ENCODE peak calls at places on chromosomes 2 and 18, in five cellular contexts. O, M, S, K and H are unnamed samples. For H3K4me1, the result is how much of the 10 kb centered on the place peaks cover.

GRCh38 chr2:61855178-61855523 is 1.3 kb upstream of the FAM161A start:
- DNase-seq in M (peak), O (no peak), K (no peak), S (peak), H (peak)

GRCh38 chr2:239500915-239501630 is 100.3 kb upstream of the HDAC4 start:
- DNase-seq in K (no peak), S (no peak), O (no peak), M (peak), H (no peak)

GRCh38 chr2:207813221-207813916 is 43.7 kb upstream of the FZD5 start:
- DNase-seq in M (no peak), S (no peak), O (no peak), K (no peak), H (no peak)

GRCh38 chr18:8548186-8548585 is 61.1 kb upstream of the RAB12 start:
- DNase-seq in K (no peak), O (no peak), M (no peak), S (no peak), H (no peak)

GRCh38 chr18:35076556-35076955 is 35.3 kb downstream of the MAPRE2 start:
- DNase-seq in S (no peak), K (no peak), M (no peak), O (no peak), H (no peak)

GRCh38 chr2:176234216-176234615 is 35.0 kb upstream of the MTX2 start:
- DNase-seq in O (no peak), S (no peak), K (no peak), M (no peak), H (no peak)

GRCh38 chr2:226979004-226979403 is 143.2 kb downstream of the RHBDD1 start:
- DNase-seq in S (no peak), O (no peak), K (peak), M (no peak), H (no peak)

GRCh38 chr2:191319181-191319580 is 74.0 kb downstream of the MYO1B start:
- DNase-seq in M (no peak), K (no peak), S (no peak), O (peak), H (no peak)

GRCh38 chr2:228378696-228379425 is 197.4 kb upstream of the SPHKAP start:
- DNase-seq in K (no peak), M (no peak), S (no peak), O (no peak), H (no peak)

GRCh38 chr2:228377533-228377932 is 196.0 kb upstream of the SPHKAP start:
- DNase-seq in K (no peak), O (no peak), M (no peak), S (no peak), H (no peak)

DNA sequence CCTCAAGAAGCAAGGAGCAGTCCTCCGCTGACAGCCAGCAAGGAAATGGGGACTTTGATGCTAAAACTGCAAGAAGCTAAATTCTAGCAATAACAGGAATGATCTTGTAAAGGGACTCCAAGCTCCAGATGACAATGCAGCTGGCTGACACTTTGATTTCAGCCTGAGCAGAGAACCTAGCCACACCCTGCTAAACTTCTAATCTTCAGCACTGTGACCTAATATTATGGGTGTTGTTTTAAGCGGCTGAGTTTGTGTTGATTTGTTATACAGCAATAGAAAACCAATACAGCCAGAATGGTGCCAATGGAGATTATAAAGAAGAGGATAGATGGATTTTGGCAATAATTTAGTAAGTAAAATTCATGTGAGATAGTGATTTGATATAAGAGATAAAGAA is 196.7 kb upstream of the SPHKAP start:
- DNase-seq in K (no peak), S (no peak), O (no peak), M (no peak), H (no peak)
- TF ChIP-seq POLR2A in K (no peak), S (no peak), O (no peak), M (no peak), H (no peak)

GRCh38 chr2:164782323-164782722 is 59.3 kb downstream of the COBLL1 start:
- DNase-seq in M (no peak), S (no peak), O (no peak), K (no peak), H (no peak)

GRCh38 chr2:164786787-164787186 is 54.8 kb downstream of the COBLL1 start:
- DNase-seq in K (no peak), S (no peak), M (no peak), O (no peak), H (no peak)

GRCh38 chr2:164784376-164784775 is 57.2 kb downstream of the COBLL1 start:
- DNase-seq in K (no peak), M (no peak), S (no peak), O (no peak), H (no peak)

GRCh38 chr2:164781394-164781793 is 60.2 kb downstream of the COBLL1 start:
- DNase-seq in S (no peak), M (no peak), K (no peak), O (no peak), H (no peak)

GRCh38 chr2:164785447-164785846 is 56.2 kb downstream of the COBLL1 start:
- DNase-seq in S (no peak), O (no peak), M (no peak), K (no peak), H (no peak)
- H3K4me1 ChIP-seq in S (under half), O (half or more), M (under half), K (under half), H (under half)

GRCh38 chr2:240904216-240905175 is 1.6 kb upstream of the CROCC2 start:
- DNase-seq in O (no peak), M (no peak), S (peak), K (no peak), H (no peak)
- TF ChIP-seq EP300 in O (no peak), M (no peak), S (no peak), K (no peak), H (no peak)

GRCh38 chr18:683531-683930 is 26.1 kb downstream of the TYMS start:
- DNase-seq in K (no peak), S (no peak), M (no peak), O (no peak), H (no peak)

GRCh38 chr18:685438-685837 is 27.0 kb downstream of the ENOSF1 start:
- DNase-seq in O (no peak), K (peak), S (no peak), M (no peak), H (no peak)

GRCh38 chr18:682833-683232 is 25.4 kb downstream of the TYMS start:
- DNase-seq in M (no peak), K (no peak), O (no peak), S (no peak), H (no peak)

GRCh38 chr18:688322-688721 is 24.1 kb downstream of the ENOSF1 start:
- DNase-seq in S (no peak), K (peak), M (no peak), O (no peak), H (no peak)

GRCh38 chr18:686339-687111 is 25.9 kb downstream of the ENOSF1 start:
- DNase-seq in O (no peak), M (no peak), S (no peak), K (no peak), H (no peak)
- TF ChIP-seq POLR2A in O (no peak), M (no peak), S (no peak), K (no peak), H (no peak)

GRCh38 chr18:79772865-79773696 is 24.7 kb upstream of the KCNG2 start:
- DNase-seq in S (no peak), K (no peak), M (peak), O (no peak), H (no peak)

GRCh38 chr18:79774111-79774510 is 23.6 kb upstream of the KCNG2 start:
- DNase-seq in O (no peak), M (peak), K (no peak), S (no peak), H (no peak)

GRCh38 chr18:79771446-79772107 is 26.2 kb upstream of the KCNG2 start:
- DNase-seq in M (peak), K (no peak), O (no peak), S (no peak), H (no peak)

GRCh38 chr18:79770826-79771225 is 26.9 kb upstream of the KCNG2 start:
- DNase-seq in S (no peak), M (peak), O (no peak), K (no peak), H (no peak)

DNA sequence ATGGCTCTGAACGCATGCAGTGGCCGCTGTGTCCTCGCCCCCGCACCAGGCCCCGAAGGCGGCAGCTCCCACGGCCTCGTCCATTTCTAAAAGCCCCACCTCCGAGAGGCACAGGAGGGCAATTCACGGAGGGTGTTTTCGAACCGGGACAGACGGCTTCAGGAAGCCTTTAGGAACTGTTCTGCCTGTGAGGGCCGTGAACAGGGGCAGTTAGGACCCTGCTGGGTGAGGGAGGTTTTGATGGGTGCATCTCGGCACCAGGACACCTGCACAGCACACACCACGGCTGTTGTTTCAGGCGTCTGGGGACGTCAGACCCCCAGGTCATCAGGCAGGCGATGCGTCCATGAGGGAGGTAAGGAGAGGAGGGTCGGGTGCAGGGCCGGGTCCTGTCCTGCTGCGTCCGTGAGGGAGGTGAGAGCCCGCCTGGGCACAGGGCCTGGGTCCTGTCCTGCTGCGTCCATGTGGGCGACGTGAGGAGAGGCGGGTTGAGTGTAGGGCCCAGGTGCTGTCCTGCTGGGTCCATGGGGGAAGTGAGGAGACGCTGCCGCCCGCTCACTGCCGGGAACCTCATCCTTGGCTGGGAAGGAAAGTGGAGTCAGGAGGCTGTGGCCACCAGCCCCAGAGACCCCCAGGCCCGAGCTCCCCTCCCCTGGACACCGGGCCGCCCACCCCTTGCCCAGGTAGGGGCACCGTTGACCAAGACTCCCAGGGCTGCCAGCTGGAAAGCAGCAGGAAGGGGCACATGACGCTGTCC is 25.5 kb upstream of the KCNG2 start:
- DNase-seq in O (no peak), K (no peak), S (no peak), M (peak), H (no peak)
- H3K4me1 ChIP-seq in O (under half), K (under half), S (under half), M (under half), H (under half)

GRCh38 chr2:204027105-204027504 is 90.5 kb downstream of the ICOS start:
- DNase-seq in S (no peak), K (no peak), O (no peak), M (no peak), H (no peak)
- TF ChIP-seq EP300 in S (no peak), K (no peak), O (no peak), M (no peak), H (no peak)